ENCODE peak calls at places on chromosomes 6 and 20, in nine cellular contexts. One of them, this sample, is unnamed.

GRCh38 chr6:23532227-23532626 is 593.8 kb upstream of the NRSN1 start:
- DNase-seq in GDM1: no peak
- DNase-seq in fibroblast of gingiva: peak
- DNase-seq in naive thymus-derived CD8-positive, alpha-beta T cell: no peak
- DNase-seq in activated CD4-positive, alpha-beta T cell treated with anti-CD3 and anti-CD28 coated beads, Interleukin-2, amount 10 ng/mL, durations not matched to agents 24 days and 14 days: no peak
- DNase-seq in iPS DF 19.7: no peak
- DNase-seq in mesenchymal stem cell: no peak
- DNase-seq in astrocyte of the spinal cord: no peak
- DNase-seq in GM10248: no peak
- DNase-seq in this sample: no peak

GRCh38 chr20:41524980-41525613 is 93.1 kb downstream of the CHD6 start:
- DNase-seq in GDM1: no peak
- DNase-seq in fibroblast of gingiva: no peak
- DNase-seq in naive thymus-derived CD8-positive, alpha-beta T cell: no peak
- DNase-seq in activated CD4-positive, alpha-beta T cell treated with anti-CD3 and anti-CD28 coated beads, Interleukin-2, amount 10 ng/mL, durations not matched to agents 24 days and 14 days: no peak
- DNase-seq in iPS DF 19.7: no peak
- DNase-seq in mesenchymal stem cell: no peak
- DNase-seq in astrocyte of the spinal cord: peak
- DNase-seq in GM10248: no peak
- DNase-seq in this sample: no peak

GRCh38 chr20:2703716-2704475 is 11.3 kb downstream of the EBF4 start:
- DNase-seq in GDM1: no peak
- DNase-seq in fibroblast of gingiva: no peak
- DNase-seq in naive thymus-derived CD8-positive, alpha-beta T cell: no peak
- DNase-seq in activated CD4-positive, alpha-beta T cell treated with anti-CD3 and anti-CD28 coated beads, Interleukin-2, amount 10 ng/mL, durations not matched to agents 24 days and 14 days: peak
- DNase-seq in iPS DF 19.7: no peak
- DNase-seq in mesenchymal stem cell: no peak
- DNase-seq in astrocyte of the spinal cord: no peak
- DNase-seq in GM10248: no peak
- DNase-seq in this sample: no peak

GRCh38 chr6:91376686-91377085 is 789.8 kb upstream of the MAP3K7 start:
- DNase-seq in GDM1: no peak
- DNase-seq in fibroblast of gingiva: no peak
- DNase-seq in naive thymus-derived CD8-positive, alpha-beta T cell: no peak
- DNase-seq in activated CD4-positive, alpha-beta T cell treated with anti-CD3 and anti-CD28 coated beads, Interleukin-2, amount 10 ng/mL, durations not matched to agents 24 days and 14 days: no peak
- DNase-seq in iPS DF 19.7: no peak
- DNase-seq in mesenchymal stem cell: no peak
- DNase-seq in astrocyte of the spinal cord: no peak
- DNase-seq in GM10248: no peak
- DNase-seq in this sample: no peak

GRCh38 chr6:168122521-168122920 is 43.5 kb upstream of the FRMD1 start:
- DNase-seq in GDM1: no peak
- DNase-seq in fibroblast of gingiva: no peak
- DNase-seq in naive thymus-derived CD8-positive, alpha-beta T cell: no peak
- DNase-seq in activated CD4-positive, alpha-beta T cell treated with anti-CD3 and anti-CD28 coated beads, Interleukin-2, amount 10 ng/mL, durations not matched to agents 24 days and 14 days: no peak
- DNase-seq in iPS DF 19.7: no peak
- DNase-seq in mesenchymal stem cell: no peak
- DNase-seq in astrocyte of the spinal cord: no peak
- DNase-seq in GM10248: no peak
- DNase-seq in this sample: no peak

GRCh38 chr6:156017838-156018237 is 562.2 kb upstream of the NOX3 start:
- DNase-seq in GDM1: no peak
- DNase-seq in fibroblast of gingiva: peak
- DNase-seq in naive thymus-derived CD8-positive, alpha-beta T cell: no peak
- DNase-seq in activated CD4-positive, alpha-beta T cell treated with anti-CD3 and anti-CD28 coated beads, Interleukin-2, amount 10 ng/mL, durations not matched to agents 24 days and 14 days: no peak
- DNase-seq in iPS DF 19.7: no peak
- DNase-seq in mesenchymal stem cell: peak
- DNase-seq in astrocyte of the spinal cord: peak
- DNase-seq in GM10248: no peak
- DNase-seq in this sample: no peak

GRCh38 chr20:5353624-5354496 is 37.1 kb upstream of the PROKR2 start:
- DNase-seq in GDM1: no peak
- DNase-seq in fibroblast of gingiva: no peak
- DNase-seq in naive thymus-derived CD8-positive, alpha-beta T cell: no peak
- DNase-seq in activated CD4-positive, alpha-beta T cell treated with anti-CD3 and anti-CD28 coated beads, Interleukin-2, amount 10 ng/mL, durations not matched to agents 24 days and 14 days: no peak
- DNase-seq in iPS DF 19.7: no peak
- DNase-seq in mesenchymal stem cell: peak
- DNase-seq in astrocyte of the spinal cord: peak
- DNase-seq in GM10248: no peak
- DNase-seq in this sample: no peak

GRCh38 chr6:166437661-166438060 is 54.9 kb upstream of the MPC1 start:
- DNase-seq in GDM1: no peak
- DNase-seq in fibroblast of gingiva: no peak
- DNase-seq in naive thymus-derived CD8-positive, alpha-beta T cell: no peak
- DNase-seq in activated CD4-positive, alpha-beta T cell treated with anti-CD3 and anti-CD28 coated beads, Interleukin-2, amount 10 ng/mL, durations not matched to agents 24 days and 14 days: no peak
- DNase-seq in iPS DF 19.7: no peak
- DNase-seq in mesenchymal stem cell: no peak
- DNase-seq in astrocyte of the spinal cord: no peak
- DNase-seq in GM10248: no peak
- DNase-seq in this sample: no peak

GRCh38 chr6:75503291-75503690 is 9.7 kb upstream of the FILIP1 start:
- DNase-seq in GDM1: no peak
- DNase-seq in fibroblast of gingiva: no peak
- DNase-seq in naive thymus-derived CD8-positive, alpha-beta T cell: no peak
- DNase-seq in activated CD4-positive, alpha-beta T cell treated with anti-CD3 and anti-CD28 coated beads, Interleukin-2, amount 10 ng/mL, durations not matched to agents 24 days and 14 days: no peak
- DNase-seq in iPS DF 19.7: no peak
- DNase-seq in mesenchymal stem cell: peak
- DNase-seq in astrocyte of the spinal cord: peak
- DNase-seq in GM10248: no peak
- DNase-seq in this sample: no peak

GRCh38 chr6:17393335-17394191 is at the start of gene CAP2:
- DNase-seq in GDM1: no peak
- DNase-seq in fibroblast of gingiva: peak
- DNase-seq in naive thymus-derived CD8-positive, alpha-beta T cell: no peak
- DNase-seq in activated CD4-positive, alpha-beta T cell treated with anti-CD3 and anti-CD28 coated beads, Interleukin-2, amount 10 ng/mL, durations not matched to agents 24 days and 14 days: peak
- DNase-seq in iPS DF 19.7: peak
- DNase-seq in mesenchymal stem cell: peak
- DNase-seq in astrocyte of the spinal cord: peak
- DNase-seq in GM10248: no peak
- DNase-seq in this sample: no peak

GRCh38 chr20:32830437-32830836 is 10.7 kb downstream of the MAPRE1 start:
- DNase-seq in GDM1: no peak
- DNase-seq in fibroblast of gingiva: peak
- DNase-seq in naive thymus-derived CD8-positive, alpha-beta T cell: no peak
- DNase-seq in activated CD4-positive, alpha-beta T cell treated with anti-CD3 and anti-CD28 coated beads, Interleukin-2, amount 10 ng/mL, durations not matched to agents 24 days and 14 days: no peak
- DNase-seq in iPS DF 19.7: no peak
- DNase-seq in mesenchymal stem cell: peak
- DNase-seq in astrocyte of the spinal cord: peak
- DNase-seq in GM10248: no peak
- DNase-seq in this sample: peak

GRCh38 chr6:112780498-112781096 is 433.5 kb downstream of the RFPL4B start:
- DNase-seq in GDM1: peak
- DNase-seq in fibroblast of gingiva: peak
- DNase-seq in naive thymus-derived CD8-positive, alpha-beta T cell: no peak
- DNase-seq in activated CD4-positive, alpha-beta T cell treated with anti-CD3 and anti-CD28 coated beads, Interleukin-2, amount 10 ng/mL, durations not matched to agents 24 days and 14 days: peak
- DNase-seq in iPS DF 19.7: no peak
- DNase-seq in mesenchymal stem cell: peak
- DNase-seq in astrocyte of the spinal cord: peak
- DNase-seq in GM10248: peak
- DNase-seq in this sample: peak

GRCh38 chr6:44104661-44105060 is 22.6 kb downstream of the MRPL14 start:
- DNase-seq in GDM1: no peak
- DNase-seq in fibroblast of gingiva: no peak
- DNase-seq in naive thymus-derived CD8-positive, alpha-beta T cell: no peak
- DNase-seq in activated CD4-positive, alpha-beta T cell treated with anti-CD3 and anti-CD28 coated beads, Interleukin-2, amount 10 ng/mL, durations not matched to agents 24 days and 14 days: no peak
- DNase-seq in iPS DF 19.7: no peak
- DNase-seq in mesenchymal stem cell: no peak
- DNase-seq in astrocyte of the spinal cord: no peak
- DNase-seq in GM10248: no peak
- DNase-seq in this sample: no peak

GRCh38 chr6:54111341-54111740 is at the start of gene MLIP:
- DNase-seq in GDM1: no peak
- DNase-seq in fibroblast of gingiva: no peak
- DNase-seq in naive thymus-derived CD8-positive, alpha-beta T cell: no peak
- DNase-seq in activated CD4-positive, alpha-beta T cell treated with anti-CD3 and anti-CD28 coated beads, Interleukin-2, amount 10 ng/mL, durations not matched to agents 24 days and 14 days: no peak
- DNase-seq in iPS DF 19.7: no peak
- DNase-seq in mesenchymal stem cell: no peak
- DNase-seq in astrocyte of the spinal cord: no peak
- DNase-seq in GM10248: no peak
- DNase-seq in this sample: no peak

GRCh38 chr6:346389-347030 is 45.0 kb upstream of the IRF4 start:
- DNase-seq in GDM1: no peak
- DNase-seq in fibroblast of gingiva: peak
- DNase-seq in naive thymus-derived CD8-positive, alpha-beta T cell: no peak
- DNase-seq in activated CD4-positive, alpha-beta T cell treated with anti-CD3 and anti-CD28 coated beads, Interleukin-2, amount 10 ng/mL, durations not matched to agents 24 days and 14 days: no peak
- DNase-seq in iPS DF 19.7: no peak
- DNase-seq in mesenchymal stem cell: no peak
- DNase-seq in astrocyte of the spinal cord: peak
- DNase-seq in GM10248: no peak
- DNase-seq in this sample: no peak

GRCh38 chr6:119858901-119859300 is 509.3 kb upstream of the MAN1A1 start:
- DNase-seq in GDM1: no peak
- DNase-seq in fibroblast of gingiva: no peak
- DNase-seq in naive thymus-derived CD8-positive, alpha-beta T cell: no peak
- DNase-seq in activated CD4-positive, alpha-beta T cell treated with anti-CD3 and anti-CD28 coated beads, Interleukin-2, amount 10 ng/mL, durations not matched to agents 24 days and 14 days: no peak
- DNase-seq in iPS DF 19.7: no peak
- DNase-seq in mesenchymal stem cell: no peak
- DNase-seq in astrocyte of the spinal cord: peak
- DNase-seq in GM10248: no peak
- DNase-seq in this sample: no peak

GRCh38 chr6:111776236-111777189 is 96.7 kb downstream of the FYN start:
- DNase-seq in GDM1: no peak
- DNase-seq in fibroblast of gingiva: peak
- DNase-seq in naive thymus-derived CD8-positive, alpha-beta T cell: no peak
- DNase-seq in activated CD4-positive, alpha-beta T cell treated with anti-CD3 and anti-CD28 coated beads, Interleukin-2, amount 10 ng/mL, durations not matched to agents 24 days and 14 days: no peak
- DNase-seq in iPS DF 19.7: no peak
- DNase-seq in mesenchymal stem cell: peak
- DNase-seq in astrocyte of the spinal cord: no peak
- DNase-seq in GM10248: no peak
- DNase-seq in this sample: no peak

GRCh38 chr6:148509789-148510581 is 167.3 kb downstream of the SASH1 start:
- DNase-seq in GDM1: no peak
- DNase-seq in fibroblast of gingiva: peak
- DNase-seq in naive thymus-derived CD8-positive, alpha-beta T cell: no peak
- DNase-seq in activated CD4-positive, alpha-beta T cell treated with anti-CD3 and anti-CD28 coated beads, Interleukin-2, amount 10 ng/mL, durations not matched to agents 24 days and 14 days: no peak
- DNase-seq in iPS DF 19.7: no peak
- DNase-seq in mesenchymal stem cell: peak
- DNase-seq in astrocyte of the spinal cord: peak
- DNase-seq in GM10248: peak
- DNase-seq in this sample: no peak

GRCh38 chr6:16737389-16737788 is 23.9 kb downstream of the ATXN1 start:
- DNase-seq in GDM1: no peak
- DNase-seq in fibroblast of gingiva: peak
- DNase-seq in naive thymus-derived CD8-positive, alpha-beta T cell: no peak
- DNase-seq in activated CD4-positive, alpha-beta T cell treated with anti-CD3 and anti-CD28 coated beads, Interleukin-2, amount 10 ng/mL, durations not matched to agents 24 days and 14 days: no peak
- DNase-seq in iPS DF 19.7: no peak
- DNase-seq in mesenchymal stem cell: peak
- DNase-seq in astrocyte of the spinal cord: peak
- DNase-seq in GM10248: no peak
- DNase-seq in this sample: no peak

GRCh38 chr20:2331901-2332565 is 36.2 kb downstream of the TGM3 start:
- DNase-seq in GDM1: no peak
- DNase-seq in fibroblast of gingiva: no peak
- DNase-seq in naive thymus-derived CD8-positive, alpha-beta T cell: no peak
- DNase-seq in activated CD4-positive, alpha-beta T cell treated with anti-CD3 and anti-CD28 coated beads, Interleukin-2, amount 10 ng/mL, durations not matched to agents 24 days and 14 days: no peak
- DNase-seq in iPS DF 19.7: no peak
- DNase-seq in mesenchymal stem cell: no peak
- DNase-seq in astrocyte of the spinal cord: no peak
- DNase-seq in GM10248: no peak
- DNase-seq in this sample: no peak

GRCh38 chr6:140846518-140847277 is 1286.0 kb upstream of the GJE1 start:
- DNase-seq in GDM1: no peak
- DNase-seq in fibroblast of gingiva: peak
- DNase-seq in naive thymus-derived CD8-positive, alpha-beta T cell: no peak
- DNase-seq in activated CD4-positive, alpha-beta T cell treated with anti-CD3 and anti-CD28 coated beads, Interleukin-2, amount 10 ng/mL, durations not matched to agents 24 days and 14 days: no peak
- DNase-seq in iPS DF 19.7: no peak
- DNase-seq in mesenchymal stem cell: no peak
- DNase-seq in astrocyte of the spinal cord: peak
- DNase-seq in GM10248: no peak
- DNase-seq in this sample: no peak

GRCh38 chr6:22147983-22148797 is 148.6 kb downstream of the PRL start:
- DNase-seq in GDM1: no peak
- DNase-seq in fibroblast of gingiva: peak
- DNase-seq in naive thymus-derived CD8-positive, alpha-beta T cell: peak
- DNase-seq in activated CD4-positive, alpha-beta T cell treated with anti-CD3 and anti-CD28 coated beads, Interleukin-2, amount 10 ng/mL, durations not matched to agents 24 days and 14 days: no peak
- DNase-seq in iPS DF 19.7: no peak
- DNase-seq in mesenchymal stem cell: peak
- DNase-seq in astrocyte of the spinal cord: peak
- DNase-seq in GM10248: no peak
- DNase-seq in this sample: no peak

GRCh38 chr20:54085910-54086309 is 15.5 kb upstream of the BCAS1 start:
- DNase-seq in GDM1: no peak
- DNase-seq in fibroblast of gingiva: no peak
- DNase-seq in naive thymus-derived CD8-positive, alpha-beta T cell: no peak
- DNase-seq in activated CD4-positive, alpha-beta T cell treated with anti-CD3 and anti-CD28 coated beads, Interleukin-2, amount 10 ng/mL, durations not matched to agents 24 days and 14 days: no peak
- DNase-seq in iPS DF 19.7: no peak
- DNase-seq in mesenchymal stem cell: no peak
- DNase-seq in astrocyte of the spinal cord: no peak
- DNase-seq in GM10248: no peak
- DNase-seq in this sample: no peak

GRCh38 chr6:134093007-134093573 is 40.7 kb upstream of the SLC2A12 start:
- DNase-seq in GDM1: no peak
- DNase-seq in fibroblast of gingiva: no peak
- DNase-seq in naive thymus-derived CD8-positive, alpha-beta T cell: no peak
- DNase-seq in activated CD4-positive, alpha-beta T cell treated with anti-CD3 and anti-CD28 coated beads, Interleukin-2, amount 10 ng/mL, durations not matched to agents 24 days and 14 days: no peak
- DNase-seq in iPS DF 19.7: no peak
- DNase-seq in mesenchymal stem cell: no peak
- DNase-seq in astrocyte of the spinal cord: no peak
- DNase-seq in GM10248: no peak
- DNase-seq in this sample: no peak

GRCh38 chr6:13528777-13529343 is 41.5 kb upstream of the GFOD1 start:
- DNase-seq in GDM1: no peak
- DNase-seq in fibroblast of gingiva: no peak
- DNase-seq in naive thymus-derived CD8-positive, alpha-beta T cell: no peak
- DNase-seq in activated CD4-positive, alpha-beta T cell treated with anti-CD3 and anti-CD28 coated beads, Interleukin-2, amount 10 ng/mL, durations not matched to agents 24 days and 14 days: no peak
- DNase-seq in iPS DF 19.7: no peak
- DNase-seq in mesenchymal stem cell: no peak
- DNase-seq in astrocyte of the spinal cord: no peak
- DNase-seq in GM10248: no peak
- DNase-seq in this sample: no peak

GRCh38 chr6:21180155-21180554 is 413.4 kb upstream of the SOX4 start:
- DNase-seq in GDM1: no peak
- DNase-seq in fibroblast of gingiva: no peak
- DNase-seq in naive thymus-derived CD8-positive, alpha-beta T cell: no peak
- DNase-seq in activated CD4-positive, alpha-beta T cell treated with anti-CD3 and anti-CD28 coated beads, Interleukin-2, amount 10 ng/mL, durations not matched to agents 24 days and 14 days: no peak
- DNase-seq in iPS DF 19.7: no peak
- DNase-seq in mesenchymal stem cell: no peak
- DNase-seq in astrocyte of the spinal cord: no peak
- DNase-seq in GM10248: no peak
- DNase-seq in this sample: no peak

GRCh38 chr20:48835390-48835789 is 7.6 kb upstream of the PREX1 start:
- DNase-seq in GDM1: no peak
- DNase-seq in fibroblast of gingiva: no peak
- DNase-seq in naive thymus-derived CD8-positive, alpha-beta T cell: no peak
- DNase-seq in activated CD4-positive, alpha-beta T cell treated with anti-CD3 and anti-CD28 coated beads, Interleukin-2, amount 10 ng/mL, durations not matched to agents 24 days and 14 days: no peak
- DNase-seq in iPS DF 19.7: no peak
- DNase-seq in mesenchymal stem cell: no peak
- DNase-seq in astrocyte of the spinal cord: no peak
- DNase-seq in GM10248: no peak
- DNase-seq in this sample: no peak

GRCh38 chr20:61934716-61935530 is 130.8 kb downstream of the TAF4 start:
- DNase-seq in GDM1: no peak
- DNase-seq in fibroblast of gingiva: no peak
- DNase-seq in naive thymus-derived CD8-positive, alpha-beta T cell: no peak
- DNase-seq in activated CD4-positive, alpha-beta T cell treated with anti-CD3 and anti-CD28 coated beads, Interleukin-2, amount 10 ng/mL, durations not matched to agents 24 days and 14 days: no peak
- DNase-seq in iPS DF 19.7: no peak
- DNase-seq in mesenchymal stem cell: no peak
- DNase-seq in astrocyte of the spinal cord: no peak
- DNase-seq in GM10248: no peak
- DNase-seq in this sample: no peak

GRCh38 chr20:12113468-12114371 is 196.0 kb downstream of the BTBD3 start:
- DNase-seq in GDM1: no peak
- DNase-seq in fibroblast of gingiva: peak
- DNase-seq in naive thymus-derived CD8-positive, alpha-beta T cell: no peak
- DNase-seq in activated CD4-positive, alpha-beta T cell treated with anti-CD3 and anti-CD28 coated beads, Interleukin-2, amount 10 ng/mL, durations not matched to agents 24 days and 14 days: no peak
- DNase-seq in iPS DF 19.7: no peak
- DNase-seq in mesenchymal stem cell: peak
- DNase-seq in astrocyte of the spinal cord: peak
- DNase-seq in GM10248: no peak
- DNase-seq in this sample: no peak

This sample was measured in KG1.